ENCODE peak calls at places on chromosomes 2 and 18, in six cellular contexts. W is tibial artery, D is AG04450, N is astrocyte, B is A549, I is AG10803. A is an unnamed sample.

GRCh38 chr2:128832946-128833560 is 514.4 kb upstream of the HS6ST1 start:
- DNase-seq in N (no peak), D (no peak), I (no peak), W (no peak), B (no peak), A (no peak)

GRCh38 chr2:128772671-128773070 is 454.0 kb upstream of the HS6ST1 start:
- DNase-seq in I (no peak), W (no peak), D (no peak), B (no peak), N (no peak), A (no peak)

GRCh38 chr2:149463328-149464002 is 124.1 kb downstream of the MMADHC start:
- DNase-seq in I (peak), D (no peak), B (no peak), W (no peak), N (no peak), A (no peak)

GRCh38 chr2:180268006-180268405 is 260.9 kb upstream of the CWC22 start:
- DNase-seq in W (no peak), N (peak), I (no peak), B (no peak), D (no peak), A (no peak)

GRCh38 chr2:228466851-228467250 is 285.4 kb upstream of the SPHKAP start:
- DNase-seq in I (no peak), W (no peak), N (no peak), B (no peak), D (no peak), A (no peak)

GRCh38 chr18:48813833-48814489 is 136.8 kb downstream of the SMAD7 start:
- DNase-seq in B (no peak), W (peak), N (no peak), I (no peak), D (no peak), A (no peak)

GRCh38 chr2:135150711-135151110 is 98.6 kb downstream of the RAB3GAP1 start:
- DNase-seq in D (no peak), W (no peak), I (no peak), B (peak), N (no peak), A (peak)

GRCh38 chr18:25348361-25349130 is 3.4 kb downstream of the ZNF521 start:
- DNase-seq in B (no peak), I (no peak), N (no peak), D (no peak), W (no peak), A (no peak)

GRCh38 chr2:145691659-145692058 is 1171.7 kb upstream of the ZEB2 start:
- DNase-seq in I (no peak), N (no peak), D (no peak), B (no peak), W (no peak), A (no peak)

GRCh38 chr2:170142502-170142901 is 35.4 kb upstream of the MYO3B start:
- DNase-seq in N (no peak), B (no peak), I (no peak), D (no peak), W (no peak), A (no peak)

GRCh38 chr2:7083580-7084509 is 166.6 kb downstream of the RNF144A start:
- DNase-seq in N (peak), B (peak), D (no peak), W (no peak), I (peak), A (no peak)

GRCh38 chr2:127654084-127654837 is 8.3 kb downstream of the GPR17 start:
- DNase-seq in D (no peak), N (no peak), B (no peak), W (no peak), I (no peak), A (no peak)

GRCh38 chr2:207655000-207655399 is 29.8 kb upstream of the METTL21A start:
- DNase-seq in W (no peak), B (no peak), D (no peak), N (no peak), I (peak), A (no peak)

GRCh38 chr18:10051877-10052631 is 138.2 kb downstream of the VAPA start:
- DNase-seq in N (peak), I (peak), B (no peak), D (peak), W (peak), A (no peak)

GRCh38 chr2:199992296-199992695 is 36.9 kb downstream of the MAIP1 start:
- DNase-seq in N (no peak), W (no peak), I (no peak), D (no peak), B (no peak), A (no peak)

GRCh38 chr2:23363831-23364230 is 21.1 kb upstream of the KLHL29 start:
- DNase-seq in N (no peak), I (no peak), W (no peak), B (no peak), D (no peak), A (no peak)

GRCh38 chr2:119862127-119862889 is 102.6 kb downstream of the PTPN4 start:
- DNase-seq in I (no peak), N (no peak), D (no peak), B (no peak), W (no peak), A (no peak)

GRCh38 chr2:99571609-99572344 is 82.0 kb upstream of the REV1 start:
- DNase-seq in B (no peak), I (peak), D (no peak), N (peak), W (no peak), A (no peak)

GRCh38 chr18:58490238-58490637 is 138.7 kb downstream of the ALPK2 start:
- DNase-seq in I (no peak), W (no peak), B (no peak), D (no peak), N (no peak), A (no peak)

GRCh38 chr18:58481321-58482180 is 147.3 kb downstream of the ALPK2 start:
- DNase-seq in N (no peak), W (no peak), D (no peak), I (no peak), B (no peak), A (no peak)

GRCh38 chr18:58491113-58491696 is 137.7 kb downstream of the ALPK2 start:
- DNase-seq in N (no peak), W (no peak), B (no peak), I (no peak), D (no peak), A (no peak)

GRCh38 chr18:58484989-58485962 is 143.6 kb downstream of the ALPK2 start:
- DNase-seq in B (no peak), D (no peak), W (no peak), N (no peak), I (no peak), A (no peak)
- TF ChIP-seq CTCF in B (no peak), D (no peak), W (no peak), N (no peak), I (no peak), A (no peak)

GRCh38 chr2:137252934-137253333 is 487.6 kb downstream of the THSD7B start:
- DNase-seq in B (no peak), N (peak), D (no peak), I (peak), W (no peak), A (no peak)
- H3K4me3 ChIP-seq in B (no peak), N (no peak), D (no peak), I (no peak), W (no peak), A (no peak)

DNA sequence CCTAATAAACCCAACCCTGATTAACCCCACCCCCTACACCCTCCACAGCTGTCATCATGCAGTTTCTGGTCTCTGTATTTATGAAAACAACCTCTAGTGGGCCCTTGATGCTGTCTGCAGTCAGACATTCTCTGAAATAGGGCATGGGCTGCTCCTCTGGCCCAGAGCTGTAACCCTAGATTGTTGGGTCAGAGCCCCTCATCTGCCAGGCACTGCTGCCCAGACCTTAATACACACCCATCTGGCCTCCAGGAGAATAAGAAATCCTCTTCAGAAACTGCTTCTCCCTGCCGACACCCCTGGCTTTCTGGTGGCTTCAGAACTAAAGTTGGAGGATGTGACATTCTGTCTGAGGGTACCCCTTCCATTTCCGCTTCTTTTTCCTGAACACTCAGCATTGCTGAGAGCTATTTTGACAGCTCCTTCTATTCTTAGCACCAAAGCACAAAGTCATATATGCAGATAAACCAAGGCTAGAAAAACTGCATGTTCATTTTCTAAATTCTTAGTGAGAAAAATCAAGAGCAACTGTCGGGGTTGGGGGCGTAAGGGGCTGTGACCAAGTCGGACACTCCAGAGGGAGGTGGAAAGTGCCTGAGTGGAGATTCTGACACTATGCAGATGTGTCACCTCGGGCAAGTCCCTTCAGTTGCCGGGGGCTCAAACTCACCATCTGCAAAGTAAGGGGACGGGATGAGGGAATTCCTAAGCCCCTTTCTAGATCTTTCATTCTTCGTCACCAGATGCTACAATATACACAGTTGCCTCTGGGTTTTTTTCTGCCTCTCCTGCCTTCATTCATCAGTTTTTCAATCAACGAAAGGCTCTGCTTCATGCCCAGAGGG is 28.7 kb downstream of the SRSF7 start:
- DNase-seq in I (no peak), D (no peak), N (no peak), W (peak), B (no peak), A (no peak)
- TF ChIP-seq CTCF in I (no peak), D (no peak), N (no peak), W (no peak), B (no peak), A (no peak)

GRCh38 chr2:191010887-191011885 is 2.8 kb downstream of the STAT1 start:
- DNase-seq in N (no peak), B (no peak), D (no peak), W (no peak), I (no peak), A (no peak)
- H3K4me3 ChIP-seq in N (no peak), B (no peak), D (no peak), W (no peak), I (peak), A (no peak)

A was measured in epithelial cell of proximal tubule.